ENCODE peak calls at places on chromosomes 1 and 21, in four cellular contexts. I is neural progenitor cell, E is stomach, O is AG04450. J is an unnamed sample.

GRCh38 chr1:220386494-220387195 is 114.4 kb upstream of the RAB3GAP2 start:
- DNase-seq in O (no peak), E (no peak), I (no peak), J (no peak)

GRCh38 chr1:168582690-168583325 is 6.4 kb downstream of the XCL1 start:
- DNase-seq in O (no peak), E (no peak), I (no peak), J (no peak)

GRCh38 chr1:84108900-84109578 is 35.0 kb upstream of the PRKACB start:
- DNase-seq in E (no peak), I (no peak), O (no peak), J (no peak)

GRCh38 chr1:159923203-159924024 is 1.9 kb downstream of the TAGLN2 start:
- DNase-seq in E (peak; percentile 89), O (no peak), I (no peak), J (peak; percentile 92)

GRCh38 chr1:61993331-61993961 is 201.2 kb upstream of the L1TD1 start:
- DNase-seq in E (no peak), O (no peak), I (no peak), J (no peak)

GRCh38 chr1:42845193-42845592 is 1.2 kb upstream of the ZNF691 start:
- DNase-seq in I (no peak), O (no peak), E (no peak), J (no peak)

GRCh38 chr1:29271724-29272123 is 35.4 kb downstream of the PTPRU start:
- DNase-seq in I (peak; percentile 84), O (no peak), E (peak; percentile 87), J (no peak)

GRCh38 chr1:202682477-202682876 is 27.8 kb downstream of the SYT2 start:
- DNase-seq in E (no peak), O (no peak), I (no peak), J (no peak)

GRCh38 chr1:159922499-159923202 is 2.7 kb downstream of the TAGLN2 start:
- DNase-seq in I (no peak), O (no peak), E (peak; percentile 51), J (no peak)

GRCh38 chr1:178612261-178612660 is 99.4 kb downstream of the TEX35 start:
- DNase-seq in E (no peak), I (no peak), O (no peak), J (no peak)

GRCh38 chr21:31235671-31236450 is 108.2 kb downstream of the TIAM1 start:
- DNase-seq in O (no peak), I (no peak), E (no peak), J (no peak)

GRCh38 chr1:229989591-229990248 is 77.3 kb upstream of the GALNT2 start:
- DNase-seq in O (no peak), E (no peak), I (no peak), J (no peak)

GRCh38 chr1:226603030-226603960 is 54.7 kb downstream of the STUM start:
- DNase-seq in E (peak; percentile 69), I (no peak), O (no peak), J (no peak)

GRCh38 chr1:6001992-6002576 is 9.9 kb upstream of the NPHP4 start:
- DNase-seq in O (no peak), E (peak; percentile 40), I (no peak), J (no peak)

GRCh38 chr1:239386453-239387303 is at the start of gene CHRM3:
- DNase-seq in O (no peak), I (peak; percentile 85), E (peak; percentile 89), J (no peak)

GRCh38 chr1:246020231-246020954 is 486.7 kb downstream of the SMYD3 start:
- DNase-seq in I (no peak), O (no peak), E (no peak), J (no peak)

GRCh38 chr1:62621907-62622306 is 24.6 kb downstream of the ANGPTL3 start:
- DNase-seq in O (peak; percentile 50), E (no peak), I (no peak), J (no peak)

GRCh38 chr1:208521534-208521933 is 277.4 kb upstream of the PLXNA2 start:
- DNase-seq in O (no peak), I (no peak), E (no peak), J (no peak)

GRCh38 chr1:220363196-220363831 is 91.1 kb upstream of the RAB3GAP2 start:
- DNase-seq in I (no peak), O (no peak), E (no peak), J (no peak)

GRCh38 chr1:147676306-147677085 is 6.2 kb upstream of the ACP6 start:
- DNase-seq in E (no peak), I (no peak), O (no peak), J (no peak)

DNA sequence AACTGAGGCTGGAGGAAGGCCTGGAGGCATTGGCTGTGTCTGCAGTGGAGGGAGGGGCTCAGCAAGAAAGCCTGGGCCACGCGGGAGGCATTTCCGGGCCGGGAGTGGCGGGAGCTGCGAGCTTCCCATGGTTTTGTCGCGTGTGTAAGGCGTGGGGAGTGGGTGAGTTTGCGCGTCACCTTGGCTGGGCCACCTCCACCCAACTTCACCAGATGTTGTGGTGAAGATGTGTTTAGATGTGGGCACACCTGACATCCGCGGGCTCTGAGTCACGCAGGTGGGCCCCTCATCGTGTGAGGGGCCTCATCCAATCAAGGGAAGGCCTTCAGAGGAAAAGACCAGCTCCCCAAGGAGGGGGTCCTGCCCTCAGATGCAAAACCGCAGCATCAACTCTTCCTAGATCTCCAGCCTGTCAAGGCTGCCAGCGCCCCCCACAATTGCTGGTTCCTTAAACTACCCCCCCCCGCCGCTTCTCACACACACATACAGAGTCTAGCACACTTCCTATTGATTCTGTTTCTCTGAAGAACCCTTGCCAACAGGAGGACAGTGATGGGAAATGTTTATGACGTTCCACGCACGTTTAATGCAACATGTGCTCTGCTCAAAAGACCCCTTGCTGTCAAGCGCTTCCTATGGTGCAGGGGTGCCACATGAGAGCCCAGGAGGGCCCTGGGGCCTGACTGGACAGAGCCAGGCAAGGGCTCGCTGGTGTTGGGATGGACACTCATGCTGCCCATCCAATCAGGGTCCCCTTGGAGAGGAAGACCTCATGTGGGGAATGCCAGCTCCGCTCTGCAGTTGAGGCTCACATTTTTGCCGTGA is 11.9 kb downstream of the ACTRT2 start:
- DNase-seq in O (no peak), E (no peak), I (no peak), J (peak; percentile 24)
- H3K9me3 ChIP-seq in O (peaks cover 66% of the 10 kb centered on the region), E (no peaks in the 10 kb centered on the region), I (no peaks in the 10 kb centered on the region), J (no peaks in the 10 kb centered on the region)

GRCh38 chr1:247037483-247038320 is 29.8 kb upstream of the ZNF695 start:
- DNase-seq in E (no peak), I (no peak), O (no peak), J (no peak)
- H3K9me3 ChIP-seq in E (peaks cover 68% of the 10 kb centered on the region), I (peaks cover 75% of the 10 kb centered on the region), O (peaks cover 24% of the 10 kb centered on the region), J (peaks cover 21% of the 10 kb centered on the region)

DNA sequence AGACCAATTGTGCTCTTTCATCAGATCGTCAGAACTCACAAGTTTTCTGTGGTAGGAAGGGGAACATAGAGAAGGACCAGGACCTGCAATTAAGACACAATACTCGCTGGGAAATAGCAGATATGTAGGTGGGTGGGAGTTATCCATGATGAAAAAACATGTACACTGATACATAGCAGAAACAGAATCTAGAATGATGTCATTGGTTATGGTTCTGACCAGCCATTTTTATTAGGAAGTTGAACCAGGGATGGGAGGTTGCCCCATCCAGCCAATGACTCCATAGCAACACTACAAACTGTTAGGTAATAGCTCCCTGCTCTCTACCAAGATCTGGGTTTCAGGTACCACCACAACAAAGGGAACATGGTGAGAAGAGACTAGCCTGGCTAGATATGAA is 393.5 kb upstream of the PBX1 start:
- DNase-seq in E (no peak), I (no peak), O (no peak), J (no peak)
- H3K9me3 ChIP-seq in E (no peaks in the 10 kb centered on the region), I (no peaks in the 10 kb centered on the region), O (no peaks in the 10 kb centered on the region), J (no peaks in the 10 kb centered on the region)

DNA sequence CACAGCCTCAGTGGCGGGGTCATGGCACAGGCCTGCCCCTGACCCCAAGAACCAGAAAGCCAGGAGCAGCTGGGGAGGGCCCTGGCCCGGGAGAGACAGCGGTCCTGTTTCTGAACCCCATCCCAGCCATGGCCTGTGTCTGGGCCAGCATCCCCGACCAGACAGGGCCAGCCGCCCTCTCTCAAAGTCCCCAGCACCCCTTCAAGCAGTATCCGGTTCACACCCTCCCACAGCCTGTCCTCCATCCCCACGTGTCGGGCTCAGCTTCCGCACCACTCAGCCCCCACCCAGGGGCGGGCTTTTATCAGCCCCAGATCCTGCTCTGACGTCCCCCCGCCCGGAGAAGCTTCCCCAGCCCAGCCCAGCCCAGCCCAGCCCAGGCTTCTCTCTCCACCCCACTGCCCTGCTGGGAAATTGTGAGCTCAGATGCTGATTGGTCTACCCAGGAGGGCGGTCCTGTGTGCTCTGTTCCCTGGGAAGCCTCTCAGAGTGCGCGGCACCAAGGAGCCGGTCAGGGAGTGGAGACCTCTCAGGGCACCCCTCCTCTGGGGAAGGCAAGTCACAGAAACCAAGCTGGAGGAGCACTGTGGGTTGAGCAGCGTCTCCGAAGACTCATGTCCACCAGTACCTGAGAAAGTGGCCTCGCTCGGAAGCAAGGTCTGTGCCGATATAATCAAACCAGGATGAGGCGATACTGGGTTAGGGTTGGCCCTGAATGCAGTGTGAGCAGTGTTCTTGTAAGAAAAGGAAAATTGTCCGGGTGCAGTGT is 4.7 kb upstream of the FAAP20 start:
- DNase-seq in E (peak; percentile 88), O (peak; percentile 49), I (peak; percentile 80), J (peak; percentile 48)
- H3K9me3 ChIP-seq in E (no peaks in the 10 kb centered on the region), O (no peaks in the 10 kb centered on the region), I (no peaks in the 10 kb centered on the region), J (no peaks in the 10 kb centered on the region)

GRCh38 chr21:20874202-20874601 is 124.0 kb upstream of the NCAM2 start:
- DNase-seq in I (no peak), E (no peak), O (no peak), J (no peak)
- H3K9me3 ChIP-seq in I (no peaks in the 10 kb centered on the region), E (no peaks in the 10 kb centered on the region), O (no peaks in the 10 kb centered on the region), J (no peaks in the 10 kb centered on the region)

GRCh38 chr21:26513212-26513611 is 59.9 kb downstream of the CYYR1 start:
- DNase-seq in I (no peak), O (no peak), E (no peak), J (no peak)
- H3K9me3 ChIP-seq in I (no peaks in the 10 kb centered on the region), O (no peaks in the 10 kb centered on the region), E (no peaks in the 10 kb centered on the region), J (no peaks in the 10 kb centered on the region)

DNA sequence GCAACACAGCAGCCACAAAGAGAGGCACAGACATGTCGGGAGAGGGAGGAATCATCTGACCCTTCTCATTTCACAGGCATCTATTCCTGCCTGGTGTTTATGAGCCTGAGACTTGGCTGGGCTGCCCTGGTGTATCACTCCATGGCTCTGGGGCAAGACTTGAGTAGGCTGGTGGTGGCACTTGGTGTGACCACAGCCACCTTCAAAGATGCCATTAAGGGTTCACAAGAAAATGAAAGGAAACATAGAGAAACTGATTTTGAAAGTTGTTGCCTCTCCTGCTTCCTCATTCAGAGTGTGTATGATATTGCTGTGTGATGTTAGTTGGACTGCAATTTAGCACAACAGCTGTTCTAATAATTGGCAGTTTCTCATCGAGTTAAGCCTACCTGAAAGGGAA is 298.8 kb downstream of the FAM72C start:
- DNase-seq in O (no peak), I (no peak), E (no peak), J (no peak)
- H3K9me3 ChIP-seq in O (no peaks in the 10 kb centered on the region), I (peaks cover 21% of the 10 kb centered on the region), E (peaks cover under 1% of the 10 kb centered on the region), J (no peaks in the 10 kb centered on the region)

J was measured in T-helper 17 cell.